ENCODE peak calls at places on chromosomes 13 and 19, in six cellular contexts. D, H, I, F, K and W are unnamed samples.
A peak's percentile ranks its signal among the peaks of the same experiment; 100 is the strongest.

GRCh38 chr13:27524981-27525975 is 74.9 kb upstream of the MTIF3 start:
- DNase-seq in D (no peak), H (no peak), I (no peak), F (no peak), K (no peak), W (no peak)

GRCh38 chr13:20799726-20800416 is 26.1 kb upstream of the EEF1AKMT1 start:
- DNase-seq in D (no peak), H (no peak), I (no peak), F (no peak), K (no peak), W (peak; percentile 31)

GRCh38 chr13:98664510-98664909 is 87.6 kb upstream of the STK24 start:
- DNase-seq in D (no peak), H (no peak), I (no peak), F (no peak), K (no peak), W (no peak)

GRCh38 chr13:103788061-103788652 is 721.9 kb upstream of the SLC10A2 start:
- DNase-seq in D (no peak), H (no peak), I (no peak), F (no peak), K (no peak), W (no peak)

GRCh38 chr19:17847538-17848366 is at the start of gene JAK3:
- DNase-seq in D (peak; percentile 62), H (peak; percentile 64), I (no peak), F (no peak), K (no peak), W (peak; percentile 94)

GRCh38 chr13:90968510-90968909 is 379.0 kb upstream of the MIR17HG start:
- DNase-seq in D (peak; percentile 32), H (peak; percentile 23), I (peak; percentile 24), F (no peak), K (no peak), W (peak; percentile 32)

GRCh38 chr13:90302113-90302512 is 1045.4 kb upstream of the MIR17HG start:
- DNase-seq in D (no peak), H (no peak), I (no peak), F (no peak), K (no peak), W (peak; percentile 67)

GRCh38 chr19:18605546-18606280 is 886 bp downstream of the CRLF1 start:
- DNase-seq in D (no peak), H (no peak), I (no peak), F (no peak), K (no peak), W (no peak)

GRCh38 chr13:97125051-97125809 is 96.9 kb upstream of the MBNL2 start:
- DNase-seq in D (no peak), H (no peak), I (peak; percentile 58), F (no peak), K (no peak), W (peak; percentile 44)

GRCh38 chr19:33236696-33237390 is 11.2 kb upstream of the SLC7A10 start:
- DNase-seq in D (no peak), H (no peak), I (no peak), F (no peak), K (no peak), W (no peak)

GRCh38 chr13:88103824-88104223 is 432.7 kb downstream of the SLITRK5 start:
- DNase-seq in D (no peak), H (no peak), I (no peak), F (no peak), K (no peak), W (no peak)

GRCh38 chr13:101576452-101576851 is 124.0 kb downstream of the ITGBL1 start:
- DNase-seq in D (no peak), H (no peak), I (no peak), F (no peak), K (no peak), W (no peak)

GRCh38 chr19:32581704-32582164 is 744 bp downstream of the PDCD5 start:
- DNase-seq in D (peak; percentile 51), H (peak; percentile 9), I (no peak), F (no peak), K (no peak), W (peak; percentile 32)

GRCh38 chr13:60765700-60766411 is 368.8 kb downstream of the TDRD3 start:
- DNase-seq in D (no peak), H (no peak), I (no peak), F (no peak), K (no peak), W (no peak)

GRCh38 chr13:113559061-113559460 is 25.5 kb upstream of the TFDP1 start:
- DNase-seq in D (no peak), H (no peak), I (no peak), F (no peak), K (no peak), W (no peak)

GRCh38 chr19:16828990-16829821 is at the start of gene SIN3B:
- DNase-seq in D (peak; percentile 95), H (peak; percentile 85), I (peak; percentile 65), F (peak; percentile 75), K (peak; percentile 72), W (peak; percentile 99)

GRCh38 chr19:1153891-1154730 is 20.0 kb downstream of the SBNO2 start:
- DNase-seq in D (no peak), H (no peak), I (no peak), F (no peak), K (no peak), W (no peak)

GRCh38 chr19:30792561-30793505 is 420.6 kb downstream of the ZNF536 start:
- DNase-seq in D (no peak), H (no peak), I (no peak), F (no peak), K (no peak), W (no peak)

GRCh38 chr19:49213791-49214190 is 56.2 kb downstream of the TRPM4 start:
- DNase-seq in D (peak; percentile 40), H (no peak), I (no peak), F (no peak), K (no peak), W (no peak)

GRCh38 chr13:100100115-100100879 is 11.4 kb downstream of the PCCA start:
- DNase-seq in D (peak; percentile 47), H (peak; percentile 15), I (no peak), F (peak; percentile 7), K (no peak), W (peak; percentile 20)

GRCh38 chr19:5665781-5666513 is 14.4 kb downstream of the MICOS13 start:
- DNase-seq in D (no peak), H (no peak), I (no peak), F (no peak), K (no peak), W (peak; percentile 68)

GRCh38 chr13:98970293-98970692 is 7.6 kb downstream of the DOCK9 start:
- DNase-seq in D (no peak), H (no peak), I (no peak), F (no peak), K (no peak), W (no peak)

GRCh38 chr13:112244061-112244460 is 132.1 kb upstream of the SPACA7 start:
- DNase-seq in D (no peak), H (no peak), I (no peak), F (no peak), K (no peak), W (no peak)

GRCh38 chr13:21150013-21150412 is 26.3 kb downstream of the SKA3 start:
- DNase-seq in D (no peak), H (no peak), I (no peak), F (no peak), K (no peak), W (no peak)

GRCh38 chr19:6450166-6450565 is 9.4 kb downstream of the SLC25A23 start:
- DNase-seq in D (no peak), H (peak; percentile 62), I (no peak), F (no peak), K (no peak), W (no peak)

GRCh38 chr13:59743195-59743594 is 420.5 kb downstream of the DIAPH3 start:
- DNase-seq in D (peak; percentile 28), H (no peak), I (no peak), F (no peak), K (no peak), W (no peak)

GRCh38 chr13:112857914-112858490 is 111.0 kb upstream of the MCF2L start:
- DNase-seq in D (no peak), H (no peak), I (no peak), F (no peak), K (no peak), W (no peak)